ENCODE peak calls at places on chromosomes 5 and 9, in four cellular contexts. One of them, this sample, is unnamed.

GRCh38 chr5:79514391-79515105 is 614 bp upstream of the HOMER1 start:
- DNase-seq in right atrium auricular region: peak
- DNase-seq in AG09319: peak
- DNase-seq in DND-41: peak
- DNase-seq in this sample: peak

GRCh38 chr5:104400941-104401340 is 838.4 kb upstream of the NUDT12 start:
- DNase-seq in right atrium auricular region: no peak
- DNase-seq in AG09319: no peak
- DNase-seq in DND-41: no peak
- DNase-seq in this sample: no peak

GRCh38 chr5:155729684-155730059 is 597.3 kb upstream of the SGCD start:
- DNase-seq in right atrium auricular region: no peak
- DNase-seq in AG09319: no peak
- DNase-seq in DND-41: no peak
- DNase-seq in this sample: no peak

GRCh38 chr5:34486808-34487201 is 169.3 kb upstream of the RAI14 start:
- DNase-seq in right atrium auricular region: no peak
- DNase-seq in AG09319: no peak
- DNase-seq in DND-41: no peak
- DNase-seq in this sample: no peak

GRCh38 chr5:51495672-51496071 is 112.4 kb downstream of the ISL1 start:
- DNase-seq in right atrium auricular region: no peak
- DNase-seq in AG09319: no peak
- DNase-seq in DND-41: no peak
- DNase-seq in this sample: no peak

GRCh38 chr5:118628672-118629354 is 359.5 kb downstream of the DTWD2 start:
- DNase-seq in right atrium auricular region: no peak
- DNase-seq in AG09319: no peak
- DNase-seq in DND-41: no peak
- DNase-seq in this sample: no peak

GRCh38 chr9:64773491-64773931 is 511.5 kb downstream of the FOXD4L5 start:
- DNase-seq in right atrium auricular region: no peak
- DNase-seq in AG09319: no peak
- DNase-seq in DND-41: no peak
- DNase-seq in this sample: peak

GRCh38 chr5:151037561-151038291 is 17.3 kb downstream of the GPX3 start:
- DNase-seq in right atrium auricular region: no peak
- DNase-seq in AG09319: peak
- DNase-seq in DND-41: no peak
- DNase-seq in this sample: no peak

GRCh38 chr5:103562453-103563157 is at the start of gene NUDT12:
- DNase-seq in right atrium auricular region: peak
- DNase-seq in AG09319: peak
- DNase-seq in DND-41: peak
- DNase-seq in this sample: peak

GRCh38 chr9:22395585-22396205 is 50.9 kb upstream of the DMRTA1 start:
- DNase-seq in right atrium auricular region: no peak
- DNase-seq in AG09319: no peak
- DNase-seq in DND-41: no peak
- DNase-seq in this sample: no peak

GRCh38 chr5:40082313-40082712 is 597.4 kb upstream of the PTGER4 start:
- DNase-seq in right atrium auricular region: no peak
- DNase-seq in AG09319: no peak
- DNase-seq in DND-41: no peak
- DNase-seq in this sample: no peak

GRCh38 chr5:34544403-34544802 is 111.7 kb upstream of the RAI14 start:
- DNase-seq in right atrium auricular region: no peak
- DNase-seq in AG09319: no peak
- DNase-seq in DND-41: no peak
- DNase-seq in this sample: no peak

GRCh38 chr5:17282283-17283120 is 65.1 kb downstream of the BASP1 start:
- DNase-seq in right atrium auricular region: no peak
- DNase-seq in AG09319: no peak
- DNase-seq in DND-41: no peak
- DNase-seq in this sample: peak

GRCh38 chr5:33608476-33609026 is 167.8 kb downstream of the TARS1 start:
- DNase-seq in right atrium auricular region: no peak
- DNase-seq in AG09319: no peak
- DNase-seq in DND-41: no peak
- DNase-seq in this sample: no peak

GRCh38 chr9:109040571-109040970 is 27.3 kb upstream of the CTNNAL1 start:
- DNase-seq in right atrium auricular region: no peak
- DNase-seq in AG09319: no peak
- DNase-seq in DND-41: no peak
- DNase-seq in this sample: no peak

GRCh38 chr5:155222393-155222792 is 208.8 kb downstream of the KIF4B start:
- DNase-seq in right atrium auricular region: no peak
- DNase-seq in AG09319: no peak
- DNase-seq in DND-41: no peak
- DNase-seq in this sample: no peak

GRCh38 chr5:179975713-179976030 is 68.0 kb upstream of the TBC1D9B start:
- DNase-seq in right atrium auricular region: no peak
- DNase-seq in AG09319: no peak
- DNase-seq in DND-41: no peak
- DNase-seq in this sample: no peak

GRCh38 chr9:37540634-37541033 is 35.5 kb downstream of the FBXO10 start:
- DNase-seq in right atrium auricular region: no peak
- DNase-seq in AG09319: no peak
- DNase-seq in DND-41: no peak
- DNase-seq in this sample: no peak

GRCh38 chr5:142521706-142522105 is 164.2 kb downstream of the FGF1 start:
- DNase-seq in right atrium auricular region: no peak
- DNase-seq in AG09319: no peak
- DNase-seq in DND-41: no peak
- DNase-seq in this sample: no peak

GRCh38 chr5:139709587-139710369 is 61.6 kb downstream of the CXXC5 start:
- DNase-seq in right atrium auricular region: no peak
- DNase-seq in AG09319: no peak
- DNase-seq in DND-41: peak
- DNase-seq in this sample: peak

GRCh38 chr9:109297899-109298298 is 23.0 kb downstream of the EPB41L4B start:
- DNase-seq in right atrium auricular region: no peak
- DNase-seq in AG09319: no peak
- DNase-seq in DND-41: peak
- DNase-seq in this sample: no peak

GRCh38 chr5:149403923-149404745 is 25.0 kb upstream of the IL17B start:
- DNase-seq in right atrium auricular region: no peak
- DNase-seq in AG09319: no peak
- DNase-seq in DND-41: no peak
- DNase-seq in this sample: no peak

GRCh38 chr5:177389368-177390169 is 5.3 kb downstream of the SLC34A1 start:
- DNase-seq in right atrium auricular region: peak
- DNase-seq in AG09319: no peak
- DNase-seq in DND-41: no peak
- DNase-seq in this sample: peak

GRCh38 chr5:173328896-173329369 is 719 bp upstream of the STC2 start:
- DNase-seq in right atrium auricular region: no peak
- DNase-seq in AG09319: no peak
- DNase-seq in DND-41: no peak
- DNase-seq in this sample: peak

GRCh38 chr9:73838871-73839270 is 658.3 kb upstream of the RORB start:
- DNase-seq in right atrium auricular region: no peak
- DNase-seq in AG09319: no peak
- DNase-seq in DND-41: no peak
- DNase-seq in this sample: no peak

GRCh38 chr5:54259090-54259489 is 51.3 kb downstream of the ARL15 start:
- DNase-seq in right atrium auricular region: no peak
- DNase-seq in AG09319: no peak
- DNase-seq in DND-41: no peak
- DNase-seq in this sample: no peak

GRCh38 chr5:150530423-150530822 is 22.5 kb downstream of the NDST1 start:
- DNase-seq in right atrium auricular region: no peak
- DNase-seq in AG09319: no peak
- DNase-seq in DND-41: no peak
- DNase-seq in this sample: no peak

GRCh38 chr5:122403256-122403655 is 91.2 kb downstream of the SNCAIP start:
- DNase-seq in right atrium auricular region: no peak
- DNase-seq in AG09319: no peak
- DNase-seq in DND-41: no peak
- DNase-seq in this sample: no peak

GRCh38 chr5:160064441-160064840 is 54.8 kb downstream of the PWWP2A start:
- DNase-seq in right atrium auricular region: no peak
- DNase-seq in AG09319: no peak
- DNase-seq in DND-41: no peak
- DNase-seq in this sample: no peak

GRCh38 chr5:74201334-74202081 is 439.0 kb downstream of the ENC1 start:
- DNase-seq in right atrium auricular region: no peak
- DNase-seq in AG09319: no peak
- DNase-seq in DND-41: no peak
- DNase-seq in this sample: peak

GRCh38 chr5:143208365-143208641 is 195.2 kb downstream of the NR3C1 start:
- DNase-seq in right atrium auricular region: no peak
- DNase-seq in AG09319: no peak
- DNase-seq in DND-41: no peak
- DNase-seq in this sample: no peak

GRCh38 chr9:3863114-3863528 is 337.3 kb upstream of the RFX3 start:
- DNase-seq in right atrium auricular region: peak
- DNase-seq in AG09319: peak
- DNase-seq in DND-41: no peak
- DNase-seq in this sample: no peak

GRCh38 chr5:10863763-10864383 is 102.8 kb upstream of the DAP start:
- DNase-seq in right atrium auricular region: no peak
- DNase-seq in AG09319: no peak
- DNase-seq in DND-41: peak
- DNase-seq in this sample: peak

DNA sequence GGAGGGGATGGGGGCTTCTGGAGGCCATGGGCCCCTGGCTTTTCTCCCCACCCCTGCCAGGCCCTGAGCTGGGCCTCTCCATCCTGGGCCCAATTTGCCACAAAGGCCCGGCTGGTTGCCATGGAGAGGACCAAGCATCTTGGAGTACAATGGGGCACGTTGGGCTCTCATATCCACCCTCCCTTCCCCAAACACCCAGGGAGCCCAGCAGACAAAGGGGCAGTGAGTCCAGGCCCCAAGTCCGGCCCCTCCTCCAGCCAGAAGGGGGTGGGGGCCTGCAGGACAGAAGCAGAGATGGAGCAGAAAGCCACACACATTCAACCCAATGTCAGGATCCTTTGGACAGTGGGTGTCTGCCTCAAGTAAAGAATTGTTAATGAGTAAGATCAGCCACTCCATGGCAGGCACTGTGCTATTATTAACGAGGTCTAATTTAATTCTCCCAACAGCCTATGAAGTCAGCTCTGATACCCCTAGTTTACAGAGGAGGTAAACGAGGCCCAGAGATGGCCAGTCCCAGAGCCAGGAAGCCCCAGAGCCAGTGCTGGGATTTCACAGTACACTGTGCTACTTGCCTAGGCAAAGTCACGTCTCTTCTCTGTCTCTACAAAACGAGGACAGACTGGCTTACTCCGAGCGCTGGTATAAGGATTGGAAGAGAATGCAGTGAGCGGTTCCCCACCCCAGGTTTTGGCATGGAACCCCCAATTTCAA is 2.3 kb downstream of the CRB2 start:
- DNase-seq in right atrium auricular region: no peak
- DNase-seq in AG09319: no peak
- DNase-seq in DND-41: no peak
- DNase-seq in this sample: no peak
- TF ChIP-seq CTCF in right atrium auricular region: no peak
- TF ChIP-seq CTCF in AG09319: no peak
- TF ChIP-seq CTCF in DND-41: no peak
- TF ChIP-seq CTCF in this sample: no peak

GRCh38 chr5:8247485-8247884 is 378.5 kb downstream of the MTRR start:
- DNase-seq in right atrium auricular region: no peak
- DNase-seq in AG09319: no peak
- DNase-seq in DND-41: no peak
- DNase-seq in this sample: no peak
- TF ChIP-seq CTCF in right atrium auricular region: no peak
- TF ChIP-seq CTCF in AG09319: peak
- TF ChIP-seq CTCF in DND-41: peak
- TF ChIP-seq CTCF in this sample: no peak

DNA sequence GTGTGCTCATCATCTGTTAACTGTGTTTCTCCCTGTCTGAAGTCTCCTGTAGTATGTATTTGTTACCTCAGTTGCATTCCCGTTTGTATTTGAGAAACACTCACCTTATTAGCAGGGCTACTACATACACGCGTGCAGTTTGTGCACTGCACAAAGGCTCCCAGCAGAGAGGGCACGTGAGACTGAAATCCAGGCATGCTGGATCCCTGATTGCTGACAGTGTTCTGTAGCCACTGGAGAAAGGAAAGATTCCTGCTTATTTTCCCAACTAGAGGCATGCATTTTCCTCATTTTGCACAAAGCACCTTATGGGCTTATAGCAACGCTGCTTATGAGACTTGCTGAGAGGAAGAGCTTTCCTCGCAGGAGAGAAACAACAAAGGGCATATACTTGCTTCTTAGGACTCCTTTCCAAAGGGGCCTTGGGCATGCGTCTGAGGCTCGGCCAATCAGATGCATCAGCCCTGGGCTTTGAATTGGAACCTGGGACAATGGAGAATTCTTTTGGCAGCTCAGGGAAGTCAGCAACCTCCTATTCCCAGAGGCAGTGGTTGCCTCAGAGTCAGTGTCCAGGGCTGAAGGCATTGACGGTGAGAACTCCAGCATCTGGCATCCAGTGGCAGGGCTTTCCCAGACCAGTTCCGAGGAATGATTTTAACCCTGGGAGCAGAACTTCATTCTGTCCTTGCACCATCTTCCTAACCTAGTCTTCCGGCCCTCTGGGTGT is 9.9 kb upstream of the MEGF10 start:
- DNase-seq in right atrium auricular region: no peak
- DNase-seq in AG09319: no peak
- DNase-seq in DND-41: no peak
- DNase-seq in this sample: no peak
- TF ChIP-seq CTCF in right atrium auricular region: no peak
- TF ChIP-seq CTCF in AG09319: peak
- TF ChIP-seq CTCF in DND-41: no peak
- TF ChIP-seq CTCF in this sample: no peak

GRCh38 chr5:1232780-1233179 is 7.6 kb downstream of the SLC6A18 start:
- DNase-seq in right atrium auricular region: no peak
- DNase-seq in AG09319: no peak
- DNase-seq in DND-41: no peak
- DNase-seq in this sample: no peak

GRCh38 chr5:1235838-1236237 is 10.7 kb downstream of the SLC6A18 start:
- DNase-seq in right atrium auricular region: no peak
- DNase-seq in AG09319: no peak
- DNase-seq in DND-41: no peak
- DNase-seq in this sample: no peak

GRCh38 chr5:1231354-1231905 is 6.2 kb downstream of the SLC6A18 start:
- DNase-seq in right atrium auricular region: no peak
- DNase-seq in AG09319: no peak
- DNase-seq in DND-41: no peak
- DNase-seq in this sample: no peak

GRCh38 chr5:1239514-1240251 is 14.5 kb downstream of the SLC6A18 start:
- DNase-seq in right atrium auricular region: no peak
- DNase-seq in AG09319: no peak
- DNase-seq in DND-41: no peak
- DNase-seq in this sample: no peak

DNA sequence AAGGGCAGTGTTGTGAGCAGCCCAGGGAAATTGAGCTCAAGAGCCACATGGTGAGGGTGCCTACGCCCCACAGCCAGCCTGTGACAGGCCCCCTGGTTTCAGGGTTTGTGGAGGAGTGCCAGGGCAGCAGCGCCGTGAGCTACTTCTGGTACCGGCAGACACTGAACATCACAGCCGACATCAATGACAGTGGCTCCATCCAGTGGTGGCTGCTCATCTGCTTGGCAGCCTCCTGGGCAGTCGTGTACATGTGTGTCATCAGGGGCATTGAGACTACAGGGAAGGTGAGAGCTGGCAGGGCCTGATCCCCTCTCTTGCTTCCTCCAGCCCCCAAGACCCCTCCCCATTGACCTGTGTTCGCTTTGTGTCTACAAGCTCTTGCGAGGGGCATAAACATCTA is 10.2 kb downstream of the SLC6A18 start:
- DNase-seq in right atrium auricular region: no peak
- DNase-seq in AG09319: no peak
- DNase-seq in DND-41: no peak
- DNase-seq in this sample: no peak
- TF ChIP-seq CTCF in right atrium auricular region: no peak
- TF ChIP-seq CTCF in AG09319: no peak
- TF ChIP-seq CTCF in DND-41: peak
- TF ChIP-seq CTCF in this sample: no peak

This sample was measured in activated CD8-positive, alpha-beta T cell treated with anti-CD3 and anti-CD28 coated beads for 36 hours.